ENCODE peak calls at places on chromosome 13, in seven cellular contexts. One of them, this sample, is unnamed.

GRCh38 chr13:21310220-21310619 is 133.8 kb downstream of the MRPL57 start:
- DNase-seq in neural crest cell: no peak
- DNase-seq in AG09319: no peak
- DNase-seq in fibroblast of villous mesenchyme: peak
- DNase-seq in left lung: no peak
- DNase-seq in AG04449: no peak
- DNase-seq in AG10803: no peak
- DNase-seq in this sample: no peak

GRCh38 chr13:107551521-107551920 is 663.8 kb downstream of the LIG4 start:
- DNase-seq in neural crest cell: no peak
- DNase-seq in AG09319: no peak
- DNase-seq in fibroblast of villous mesenchyme: no peak
- DNase-seq in left lung: no peak
- DNase-seq in AG04449: no peak
- DNase-seq in AG10803: no peak
- DNase-seq in this sample: no peak

GRCh38 chr13:41008349-41008980 is 10.7 kb downstream of the ELF1 start:
- DNase-seq in neural crest cell: no peak
- DNase-seq in AG09319: peak
- DNase-seq in fibroblast of villous mesenchyme: peak
- DNase-seq in left lung: no peak
- DNase-seq in AG04449: peak
- DNase-seq in AG10803: peak
- DNase-seq in this sample: no peak

GRCh38 chr13:109162248-109163051 is 533.0 kb downstream of the MYO16 start:
- DNase-seq in neural crest cell: no peak
- DNase-seq in AG09319: no peak
- DNase-seq in fibroblast of villous mesenchyme: no peak
- DNase-seq in left lung: no peak
- DNase-seq in AG04449: no peak
- DNase-seq in AG10803: no peak
- DNase-seq in this sample: no peak

GRCh38 chr13:36919833-36920611 is at the start of gene SMAD9:
- DNase-seq in neural crest cell: peak
- DNase-seq in AG09319: no peak
- DNase-seq in fibroblast of villous mesenchyme: peak
- DNase-seq in left lung: peak
- DNase-seq in AG04449: no peak
- DNase-seq in AG10803: peak
- DNase-seq in this sample: no peak

GRCh38 chr13:43316997-43317396 is 293.6 kb downstream of the DNAJC15 start:
- DNase-seq in neural crest cell: no peak
- DNase-seq in AG09319: no peak
- DNase-seq in fibroblast of villous mesenchyme: peak
- DNase-seq in left lung: no peak
- DNase-seq in AG04449: no peak
- DNase-seq in AG10803: peak
- DNase-seq in this sample: no peak

GRCh38 chr13:49855930-49856329 is 63.4 kb upstream of the KPNA3 start:
- DNase-seq in neural crest cell: no peak
- DNase-seq in AG09319: no peak
- DNase-seq in fibroblast of villous mesenchyme: no peak
- DNase-seq in left lung: no peak
- DNase-seq in AG04449: no peak
- DNase-seq in AG10803: no peak
- DNase-seq in this sample: no peak

GRCh38 chr13:114043421-114044053 is 69.7 kb upstream of the C13orf46 start:
- DNase-seq in neural crest cell: no peak
- DNase-seq in AG09319: peak
- DNase-seq in fibroblast of villous mesenchyme: peak
- DNase-seq in left lung: no peak
- DNase-seq in AG04449: no peak
- DNase-seq in AG10803: peak
- DNase-seq in this sample: no peak

GRCh38 chr13:43303040-43303729 is 279.8 kb downstream of the DNAJC15 start:
- DNase-seq in neural crest cell: peak
- DNase-seq in AG09319: peak
- DNase-seq in fibroblast of villous mesenchyme: peak
- DNase-seq in left lung: peak
- DNase-seq in AG04449: no peak
- DNase-seq in AG10803: peak
- DNase-seq in this sample: no peak

GRCh38 chr13:74067818-74068217 is 66.4 kb downstream of the KLF12 start:
- DNase-seq in neural crest cell: no peak
- DNase-seq in AG09319: no peak
- DNase-seq in fibroblast of villous mesenchyme: no peak
- DNase-seq in left lung: no peak
- DNase-seq in AG04449: no peak
- DNase-seq in AG10803: peak
- DNase-seq in this sample: no peak

GRCh38 chr13:74288361-74288911 is 154.2 kb upstream of the KLF12 start:
- DNase-seq in neural crest cell: peak
- DNase-seq in AG09319: no peak
- DNase-seq in fibroblast of villous mesenchyme: no peak
- DNase-seq in left lung: no peak
- DNase-seq in AG04449: no peak
- DNase-seq in AG10803: no peak
- DNase-seq in this sample: peak

GRCh38 chr13:75635621-75636338 is at the start of gene LMO7:
- DNase-seq in neural crest cell: peak
- DNase-seq in AG09319: no peak
- DNase-seq in fibroblast of villous mesenchyme: peak
- DNase-seq in left lung: peak
- DNase-seq in AG04449: no peak
- DNase-seq in AG10803: peak
- DNase-seq in this sample: peak

GRCh38 chr13:94858856-94859811 is 146.8 kb upstream of the SOX21 start:
- DNase-seq in neural crest cell: no peak
- DNase-seq in AG09319: no peak
- DNase-seq in fibroblast of villous mesenchyme: peak
- DNase-seq in left lung: peak
- DNase-seq in AG04449: no peak
- DNase-seq in AG10803: peak
- DNase-seq in this sample: no peak

DNA sequence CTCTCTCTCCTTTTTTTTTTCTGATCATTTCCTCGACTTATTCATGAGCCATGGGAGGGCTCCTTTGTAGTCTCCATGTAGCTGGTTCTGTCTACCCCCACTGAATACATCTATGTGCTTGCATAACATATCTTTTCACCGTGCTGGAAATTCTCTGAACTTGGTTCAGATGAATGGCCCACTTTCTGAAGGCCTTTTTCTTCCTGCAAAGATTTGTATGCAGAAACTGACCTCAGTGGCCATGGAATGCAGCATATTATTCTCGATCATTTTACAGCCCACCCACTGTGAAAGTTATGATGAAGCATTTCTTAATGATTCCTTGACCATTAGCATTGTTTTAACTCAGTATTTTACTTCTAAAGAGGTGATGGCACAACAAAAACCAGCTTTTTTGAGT is 225.2 kb downstream of the GGACT start:
- DNase-seq in neural crest cell: no peak
- DNase-seq in AG09319: no peak
- DNase-seq in fibroblast of villous mesenchyme: peak
- DNase-seq in left lung: no peak
- DNase-seq in AG04449: peak
- DNase-seq in AG10803: peak
- DNase-seq in this sample: no peak
- TF ChIP-seq CTCF in neural crest cell: no peak
- TF ChIP-seq CTCF in AG09319: no peak
- TF ChIP-seq CTCF in fibroblast of villous mesenchyme: no peak
- TF ChIP-seq CTCF in left lung: no peak
- TF ChIP-seq CTCF in AG04449: no peak
- TF ChIP-seq CTCF in AG10803: no peak
- TF ChIP-seq CTCF in this sample: no peak

GRCh38 chr13:28820099-28821051 is at the start of gene MTUS2:
- DNase-seq in neural crest cell: peak
- DNase-seq in AG09319: no peak
- DNase-seq in fibroblast of villous mesenchyme: no peak
- DNase-seq in left lung: no peak
- DNase-seq in AG04449: no peak
- DNase-seq in AG10803: no peak
- DNase-seq in this sample: no peak

GRCh38 chr13:28819748-28820098 is 416 bp upstream of the MTUS2 start:
- DNase-seq in neural crest cell: peak
- DNase-seq in AG09319: no peak
- DNase-seq in fibroblast of villous mesenchyme: peak
- DNase-seq in left lung: no peak
- DNase-seq in AG04449: no peak
- DNase-seq in AG10803: peak
- DNase-seq in this sample: no peak

GRCh38 chr13:28822161-28822560 is 2.0 kb downstream of the MTUS2 start:
- DNase-seq in neural crest cell: no peak
- DNase-seq in AG09319: no peak
- DNase-seq in fibroblast of villous mesenchyme: no peak
- DNase-seq in left lung: no peak
- DNase-seq in AG04449: no peak
- DNase-seq in AG10803: no peak
- DNase-seq in this sample: no peak

GRCh38 chr13:28817204-28817603 is 2.9 kb upstream of the MTUS2 start:
- DNase-seq in neural crest cell: no peak
- DNase-seq in AG09319: no peak
- DNase-seq in fibroblast of villous mesenchyme: no peak
- DNase-seq in left lung: no peak
- DNase-seq in AG04449: no peak
- DNase-seq in AG10803: no peak
- DNase-seq in this sample: no peak

DNA sequence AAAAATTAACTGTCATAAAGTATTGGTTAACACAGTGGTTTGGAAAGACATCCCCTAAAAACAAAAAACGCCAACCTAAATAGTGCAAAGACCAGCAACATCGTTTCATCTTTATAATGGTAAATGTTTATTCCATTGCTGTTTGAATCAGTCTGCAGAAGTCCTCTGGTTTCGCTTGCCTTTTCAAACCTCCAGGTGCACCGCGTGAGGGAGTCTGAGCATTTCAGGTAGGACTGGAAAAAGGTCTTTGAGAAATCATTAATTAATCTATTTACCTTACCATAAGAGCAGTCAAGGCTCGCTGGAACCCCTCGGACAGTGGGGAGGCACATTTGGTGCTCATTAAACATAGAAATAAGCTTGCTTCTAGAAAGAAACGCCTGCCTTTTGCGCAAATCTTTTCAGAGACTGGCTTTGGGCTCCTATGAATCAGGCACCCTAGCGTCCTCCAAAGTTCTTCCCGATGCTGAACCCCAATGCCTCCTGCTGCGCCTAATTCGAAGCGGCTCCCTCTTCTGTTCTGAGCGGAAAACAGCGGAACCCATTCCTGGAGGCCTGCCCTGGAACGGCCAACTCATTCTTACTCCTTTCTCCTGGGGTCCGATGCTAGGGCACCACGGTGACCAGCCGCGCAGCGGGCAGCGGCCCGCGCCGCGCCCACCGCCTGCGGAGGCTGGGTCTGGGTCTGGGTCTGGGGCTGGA is 942 bp upstream of the MTUS2 start:
- DNase-seq in neural crest cell: peak
- DNase-seq in AG09319: no peak
- DNase-seq in fibroblast of villous mesenchyme: peak
- DNase-seq in left lung: no peak
- DNase-seq in AG04449: no peak
- DNase-seq in AG10803: peak
- DNase-seq in this sample: no peak
- TF ChIP-seq CTCF in neural crest cell: no peak
- TF ChIP-seq CTCF in AG09319: peak
- TF ChIP-seq CTCF in fibroblast of villous mesenchyme: no peak
- TF ChIP-seq CTCF in left lung: no peak
- TF ChIP-seq CTCF in AG04449: no peak
- TF ChIP-seq CTCF in AG10803: peak
- TF ChIP-seq CTCF in this sample: no peak

GRCh38 chr13:63696055-63696454 is 2280.4 kb upstream of the PCDH20 start:
- DNase-seq in neural crest cell: no peak
- DNase-seq in AG09319: no peak
- DNase-seq in fibroblast of villous mesenchyme: peak
- DNase-seq in left lung: no peak
- DNase-seq in AG04449: peak
- DNase-seq in AG10803: no peak
- DNase-seq in this sample: no peak

GRCh38 chr13:63700366-63700765 is 2284.7 kb upstream of the PCDH20 start:
- DNase-seq in neural crest cell: no peak
- DNase-seq in AG09319: no peak
- DNase-seq in fibroblast of villous mesenchyme: no peak
- DNase-seq in left lung: no peak
- DNase-seq in AG04449: no peak
- DNase-seq in AG10803: no peak
- DNase-seq in this sample: no peak

DNA sequence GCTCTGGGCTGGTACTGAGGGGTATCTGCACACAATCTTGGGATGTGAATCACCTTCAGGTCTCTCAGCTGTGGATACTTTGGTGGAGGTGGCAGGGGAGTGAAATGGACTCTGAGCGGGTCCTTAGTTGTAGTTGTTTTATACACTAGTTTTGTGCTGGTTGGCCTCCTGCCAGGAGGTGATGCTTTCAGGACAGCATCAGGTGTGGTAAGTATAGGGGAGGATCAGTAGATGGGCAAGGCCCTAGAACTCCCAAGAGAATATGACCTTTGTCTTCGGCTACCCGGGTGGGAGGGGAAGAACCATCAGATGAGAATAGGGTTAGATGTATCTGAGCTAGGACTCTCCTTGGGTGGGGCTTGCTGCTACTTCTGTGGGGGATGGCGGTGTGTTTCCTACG is 2284.3 kb upstream of the PCDH20 start:
- DNase-seq in neural crest cell: no peak
- DNase-seq in AG09319: no peak
- DNase-seq in fibroblast of villous mesenchyme: no peak
- DNase-seq in left lung: no peak
- DNase-seq in AG04449: no peak
- DNase-seq in AG10803: no peak
- DNase-seq in this sample: no peak
- TF ChIP-seq CTCF in neural crest cell: no peak
- TF ChIP-seq CTCF in AG09319: no peak
- TF ChIP-seq CTCF in fibroblast of villous mesenchyme: no peak
- TF ChIP-seq CTCF in left lung: no peak
- TF ChIP-seq CTCF in AG04449: no peak
- TF ChIP-seq CTCF in AG10803: no peak
- TF ChIP-seq CTCF in this sample: no peak

GRCh38 chr13:112118451-112119064 is 51.6 kb downstream of the SOX1 start:
- DNase-seq in neural crest cell: no peak
- DNase-seq in AG09319: no peak
- DNase-seq in fibroblast of villous mesenchyme: no peak
- DNase-seq in left lung: no peak
- DNase-seq in AG04449: no peak
- DNase-seq in AG10803: no peak
- DNase-seq in this sample: no peak

GRCh38 chr13:112117258-112117954 is 50.5 kb downstream of the SOX1 start:
- DNase-seq in neural crest cell: no peak
- DNase-seq in AG09319: no peak
- DNase-seq in fibroblast of villous mesenchyme: no peak
- DNase-seq in left lung: no peak
- DNase-seq in AG04449: no peak
- DNase-seq in AG10803: no peak
- DNase-seq in this sample: no peak

GRCh38 chr13:112119192-112120030 is 52.5 kb downstream of the SOX1 start:
- DNase-seq in neural crest cell: no peak
- DNase-seq in AG09319: no peak
- DNase-seq in fibroblast of villous mesenchyme: no peak
- DNase-seq in left lung: no peak
- DNase-seq in AG04449: no peak
- DNase-seq in AG10803: no peak
- DNase-seq in this sample: no peak

GRCh38 chr13:112116187-112116950 is 49.4 kb downstream of the SOX1 start:
- DNase-seq in neural crest cell: no peak
- DNase-seq in AG09319: no peak
- DNase-seq in fibroblast of villous mesenchyme: no peak
- DNase-seq in left lung: no peak
- DNase-seq in AG04449: no peak
- DNase-seq in AG10803: no peak
- DNase-seq in this sample: no peak

GRCh38 chr13:112117955-112118302 is 51.0 kb downstream of the SOX1 start:
- DNase-seq in neural crest cell: no peak
- DNase-seq in AG09319: no peak
- DNase-seq in fibroblast of villous mesenchyme: no peak
- DNase-seq in left lung: no peak
- DNase-seq in AG04449: no peak
- DNase-seq in AG10803: no peak
- DNase-seq in this sample: no peak
- TF ChIP-seq CTCF in neural crest cell: no peak
- TF ChIP-seq CTCF in AG09319: no peak
- TF ChIP-seq CTCF in fibroblast of villous mesenchyme: no peak
- TF ChIP-seq CTCF in left lung: no peak
- TF ChIP-seq CTCF in AG04449: no peak
- TF ChIP-seq CTCF in AG10803: no peak
- TF ChIP-seq CTCF in this sample: no peak

This sample was measured in natural killer cell.